ENCODE peak calls at places on chromosome 18, in four cellular contexts. G is BJ, N is astrocyte of the spinal cord, C is HFF-Myc. T is an unnamed sample.

GRCh38 chr18:42131044-42131939 is 176.3 kb downstream of the PIK3C3 start:
- DNase-seq in G (no peak), N (no peak), C (no peak), T (no peak)

GRCh38 chr18:51191139-51191717 is 6.3 kb downstream of the MEX3C start:
- DNase-seq in G (no peak), N (no peak), C (no peak), T (no peak)

GRCh38 chr18:77811510-77811909 is 561.9 kb downstream of the GALR1 start:
- DNase-seq in G (no peak), N (no peak), C (no peak), T (peak)

GRCh38 chr18:34787931-34788532 is 77.9 kb downstream of the DTNA start:
- DNase-seq in G (no peak), N (peak), C (no peak), T (peak)

GRCh38 chr18:12409466-12409865 is 1.7 kb downstream of the PRELID3A start:
- DNase-seq in G (no peak), N (peak), C (no peak), T (no peak)

GRCh38 chr18:45198526-45198925 is 416.8 kb upstream of the SLC14A2 start:
- DNase-seq in G (no peak), N (peak), C (no peak), T (no peak)

GRCh38 chr18:74892066-74892627 is 294.5 kb downstream of the ZNF407 start:
- DNase-seq in G (no peak), N (no peak), C (no peak), T (no peak)

GRCh38 chr18:66754335-66754734 is 150.4 kb upstream of the CDH19 start:
- DNase-seq in G (no peak), N (no peak), C (no peak), T (no peak)

GRCh38 chr18:11176416-11176815 is 27.0 kb upstream of the PIEZO2 start:
- DNase-seq in G (no peak), N (peak), C (no peak), T (peak)

GRCh38 chr18:6660334-6660733 is 69.2 kb upstream of the ARHGAP28 start:
- DNase-seq in G (no peak), N (peak), C (peak), T (peak)

GRCh38 chr18:78797499-78797898 is 182.1 kb upstream of the SALL3 start:
- DNase-seq in G (no peak), N (no peak), C (no peak), T (no peak)

GRCh38 chr18:29418136-29418535 is 1241.2 kb upstream of the CDH2 start:
- DNase-seq in G (peak), N (peak), C (peak), T (peak)

GRCh38 chr18:565562-566061 is 14.6 kb upstream of the CETN1 start:
- DNase-seq in G (no peak), N (no peak), C (no peak), T (no peak)

GRCh38 chr18:21996261-21996892 is 173.0 kb upstream of the GATA6 start:
- DNase-seq in G (no peak), N (no peak), C (no peak), T (no peak)

GRCh38 chr18:56541790-56542189 is 96.6 kb downstream of the TXNL1 start:
- DNase-seq in G (no peak), N (no peak), C (no peak), T (no peak)

GRCh38 chr18:452801-453200 is 47.7 kb downstream of the COLEC12 start:
- DNase-seq in G (no peak), N (peak), C (no peak), T (no peak)

GRCh38 chr18:39460136-39460535 is 1894.5 kb upstream of the CELF4 start:
- DNase-seq in G (no peak), N (peak), C (no peak), T (no peak)

GRCh38 chr18:29218101-29218500 is 1041.2 kb upstream of the CDH2 start:
- DNase-seq in G (no peak), N (peak), C (no peak), T (no peak)

GRCh38 chr18:45631077-45631476 is 15.8 kb downstream of the SLC14A2 start:
- DNase-seq in G (no peak), N (no peak), C (no peak), T (no peak)

GRCh38 chr18:37565138-37565984 is at the start of gene CELF4:
- DNase-seq in G (no peak), N (peak), C (no peak), T (no peak)

GRCh38 chr18:76816127-76816526 is 6.2 kb upstream of the ZNF236 start:
- DNase-seq in G (no peak), N (no peak), C (no peak), T (no peak)

GRCh38 chr18:394997-395383 is 105.5 kb downstream of the COLEC12 start:
- DNase-seq in G (peak), N (peak), C (peak), T (peak)

GRCh38 chr18:980586-980985 is 75.9 kb downstream of the ADCYAP1 start:
- DNase-seq in G (no peak), N (no peak), C (no peak), T (no peak)

GRCh38 chr18:36132756-36133155 is 3.1 kb downstream of the ELP2 start:
- DNase-seq in G (no peak), N (no peak), C (no peak), T (no peak)

GRCh38 chr18:52288403-52289004 is 51.5 kb upstream of the DCC start:
- DNase-seq in G (no peak), N (no peak), C (no peak), T (peak)

GRCh38 chr18:35941299-35941698 is 31.2 kb upstream of the RMP24 start:
- DNase-seq in G (no peak), N (no peak), C (no peak), T (no peak)

GRCh38 chr18:62522178-62522509 is 681 bp upstream of the ZCCHC2 start:
- DNase-seq in G (no peak), N (no peak), C (no peak), T (no peak)

GRCh38 chr18:62521588-62521987 is 1.2 kb upstream of the ZCCHC2 start:
- DNase-seq in G (no peak), N (no peak), C (no peak), T (peak)

GRCh38 chr18:62523255-62523588 is 397 bp downstream of the ZCCHC2 start:
- DNase-seq in G (no peak), N (no peak), C (no peak), T (no peak)

GRCh38 chr18:62523631-62524442 is 1.0 kb downstream of the ZCCHC2 start:
- DNase-seq in G (no peak), N (peak), C (no peak), T (peak)

GRCh38 chr18:62522510-62523254 is at the start of gene ZCCHC2:
- DNase-seq in G (peak), N (peak), C (peak), T (peak)
- TF ChIP-seq CTCF in G (no peak), N (no peak), C (no peak), T (no peak)

GRCh38 chr18:43935051-43935412 is 657.7 kb upstream of the SYT4 start:
- DNase-seq in G (peak), N (peak), C (peak), T (peak)
- H3K4me3 ChIP-seq in G (no peak), N (no peak), C (no peak), T (no peak)

GRCh38 chr18:49467599-49467998 is 7.2 kb upstream of the DYM start:
- DNase-seq in G (no peak), N (no peak), C (no peak), T (no peak)

GRCh38 chr18:49467019-49467563 is 6.6 kb upstream of the DYM start:
- DNase-seq in G (no peak), N (no peak), C (no peak), T (no peak)

GRCh38 chr18:49460958-49461601 is 635 bp upstream of the DYM start:
- DNase-seq in G (no peak), N (no peak), C (no peak), T (no peak)

GRCh38 chr18:49461602-49461977 is 1.1 kb upstream of the DYM start:
- DNase-seq in G (no peak), N (no peak), C (no peak), T (no peak)

GRCh38 chr18:49464718-49465598 is 4.5 kb upstream of the DYM start:
- DNase-seq in G (no peak), N (peak), C (no peak), T (peak)
- TF ChIP-seq CTCF in G (no peak), N (no peak), C (no peak), T (no peak)

GRCh38 chr18:8974696-8975095 is 127.8 kb upstream of the NDUFV2 start:
- DNase-seq in G (no peak), N (no peak), C (no peak), T (no peak)
- H3K4me3 ChIP-seq in G (no peak), N (no peak), C (no peak), T (no peak)

DNA sequence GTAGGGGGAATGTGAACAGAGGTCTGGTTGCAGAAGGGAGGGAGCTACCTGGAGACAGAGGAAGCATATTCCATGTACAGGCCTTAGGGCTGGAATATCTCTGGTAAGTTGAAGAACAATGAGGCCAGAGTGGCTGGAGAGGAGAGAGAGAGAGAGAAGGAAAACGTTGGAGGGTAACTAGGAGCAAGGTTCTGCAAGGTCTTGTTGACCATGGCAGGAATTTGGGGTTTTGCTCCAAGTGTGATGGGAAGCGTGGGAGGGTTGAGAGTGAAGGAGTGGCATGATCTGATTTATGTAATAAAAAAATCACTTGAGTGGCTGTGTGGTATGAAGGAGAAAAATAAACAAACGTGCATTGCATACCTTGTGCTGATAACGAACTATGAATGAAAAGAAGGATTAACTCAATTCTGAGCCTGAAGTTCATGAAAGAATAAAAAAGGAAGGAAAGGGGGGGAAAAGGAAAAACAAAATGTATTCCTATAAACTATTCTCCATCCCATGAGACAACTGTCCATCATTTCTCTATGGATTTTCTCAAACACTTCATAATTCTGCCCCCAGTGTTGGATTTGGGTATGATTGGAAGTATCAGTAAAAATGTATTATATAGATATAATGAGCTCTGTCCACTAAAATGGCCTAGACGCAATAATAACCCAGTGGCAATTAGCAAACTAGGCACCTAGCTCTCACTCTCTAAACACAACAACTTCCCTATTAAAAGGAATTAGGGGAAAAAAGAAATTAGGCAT is 59.7 kb upstream of the PMAIP1 start:
- DNase-seq in G (no peak), N (no peak), C (no peak), T (no peak)
- TF ChIP-seq CTCF in G (peak), N (peak), C (no peak), T (no peak)

GRCh38 chr18:31721596-31721995 is 37.2 kb upstream of the B4GALT6 start:
- DNase-seq in G (no peak), N (no peak), C (no peak), T (no peak)

GRCh38 chr18:31720867-31721266 is 36.5 kb upstream of the B4GALT6 start:
- DNase-seq in G (no peak), N (no peak), C (no peak), T (peak)

GRCh38 chr18:31722369-31722957 is 38.1 kb upstream of the B4GALT6 start:
- DNase-seq in G (peak), N (peak), C (peak), T (peak)

GRCh38 chr18:31723998-31724711 is 36.5 kb downstream of the SLC25A52 start:
- DNase-seq in G (no peak), N (peak), C (no peak), T (peak)

GRCh38 chr18:31723639-31723997 is 37.1 kb downstream of the SLC25A52 start:
- DNase-seq in G (no peak), N (no peak), C (no peak), T (peak)
- H3K4me3 ChIP-seq in G (no peak), N (no peak), C (no peak), T (no peak)

DNA sequence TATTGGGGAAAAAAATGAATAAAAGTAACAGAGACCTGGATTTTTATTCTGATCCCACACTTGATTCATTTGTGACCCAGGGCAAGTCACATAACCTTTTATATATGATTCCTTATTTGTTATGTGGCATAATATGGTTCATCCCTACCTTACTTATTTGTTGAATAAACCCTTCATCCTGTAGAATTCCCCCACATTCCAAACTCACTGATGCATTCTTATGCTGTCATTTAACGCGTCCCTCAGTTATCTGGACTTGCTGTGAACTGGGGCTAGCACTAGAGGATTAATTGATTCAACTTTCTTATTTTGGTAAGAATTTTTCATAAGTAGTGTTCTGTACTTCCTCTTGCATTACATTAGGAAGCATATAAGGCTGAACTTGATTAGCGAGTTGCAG is 384.7 kb upstream of the RAB12 start:
- DNase-seq in G (no peak), N (no peak), C (no peak), T (no peak)
- TF ChIP-seq CTCF in G (no peak), N (no peak), C (no peak), T (no peak)

T was measured in foreskin fibroblast.